ENCODE peak calls at places on chromosomes 7 and 10, in five cellular contexts. K, N, I, M and F are unnamed samples.

GRCh38 chr10:129921801-129922597 is 42.1 kb downstream of the EBF3 start:
- DNase-seq in I (no peak), N (peak; percentile 11), K (no peak), M (peak; percentile 52), F (no peak)

GRCh38 chr7:23863209-23863798 is 153.3 kb downstream of the STK31 start:
- DNase-seq in I (peak; percentile 45), N (no peak), M (no peak), K (no peak), F (peak; percentile 27)

GRCh38 chr10:8778713-8779112 is 724.2 kb downstream of the GATA3 start:
- DNase-seq in N (no peak), K (no peak), M (no peak), I (no peak), F (no peak)

GRCh38 chr7:125563964-125564529 is 634.4 kb upstream of the POT1 start:
- DNase-seq in N (no peak), K (no peak), I (no peak), M (no peak), F (no peak)

GRCh38 chr10:21173964-21174669 is 277.0 kb upstream of the NEBL start:
- DNase-seq in N (peak; percentile 78), K (no peak), M (peak; percentile 78), I (peak; percentile 63), F (peak; percentile 88)

GRCh38 chr7:149188637-149189259 is 6.6 kb upstream of the ZNF282 start:
- DNase-seq in I (no peak), N (no peak), K (no peak), M (no peak), F (no peak)

GRCh38 chr10:81479316-81479715 is 395.7 kb upstream of the NRG3 start:
- DNase-seq in N (no peak), I (no peak), M (no peak), K (no peak), F (peak; percentile 24)

GRCh38 chr7:41385996-41386395 is 316.9 kb downstream of the INHBA start:
- DNase-seq in I (no peak), M (no peak), K (no peak), N (no peak), F (peak; percentile 31)

GRCh38 chr7:24025094-24025493 is 258.9 kb upstream of the NPY start:
- DNase-seq in I (no peak), N (no peak), K (no peak), M (no peak), F (peak; percentile 2)

GRCh38 chr10:66209025-66209424 is 716.8 kb upstream of the LRRTM3 start:
- DNase-seq in K (no peak), N (no peak), I (no peak), M (no peak), F (no peak)

GRCh38 chr7:14738086-14738485 is 164.5 kb downstream of the DGKB start:
- DNase-seq in I (no peak), N (no peak), K (no peak), M (no peak), F (no peak)

GRCh38 chr7:107659666-107660065 is 962 bp upstream of the SLC26A4 start:
- DNase-seq in M (no peak), I (peak; percentile 52), N (no peak), K (no peak), F (no peak)

GRCh38 chr10:96697026-96697425 is 23.3 kb downstream of the PIK3AP1 start:
- DNase-seq in K (no peak), M (no peak), I (no peak), N (no peak), F (no peak)

GRCh38 chr10:33129987-33130386 is 172.0 kb upstream of the ITGB1 start:
- DNase-seq in N (no peak), I (no peak), M (no peak), K (no peak), F (no peak)

GRCh38 chr10:28169525-28169924 is 133.3 kb downstream of the MPP7 start:
- DNase-seq in I (no peak), K (no peak), M (no peak), N (no peak), F (no peak)

GRCh38 chr7:83947260-83947659 is 247.3 kb downstream of the SEMA3A start:
- DNase-seq in K (no peak), I (peak; percentile 19), M (no peak), N (no peak), F (peak; percentile 54)

GRCh38 chr7:23662124-23662982 is 17.6 kb upstream of the FAM221A start:
- DNase-seq in N (no peak), M (no peak), K (no peak), I (no peak), F (peak; percentile 30)

GRCh38 chr10:17206210-17206709 is 4.8 kb upstream of the TRDMT1 start:
- DNase-seq in I (no peak), K (no peak), N (no peak), M (no peak), F (no peak)

GRCh38 chr10:112955736-112956421 is 5.8 kb downstream of the TCF7L2 start:
- DNase-seq in N (no peak), I (no peak), K (no peak), M (no peak), F (no peak)

GRCh38 chr10:8998751-8999150 is 944.3 kb downstream of the GATA3 start:
- DNase-seq in M (no peak), N (no peak), I (no peak), K (no peak), F (no peak)

DNA sequence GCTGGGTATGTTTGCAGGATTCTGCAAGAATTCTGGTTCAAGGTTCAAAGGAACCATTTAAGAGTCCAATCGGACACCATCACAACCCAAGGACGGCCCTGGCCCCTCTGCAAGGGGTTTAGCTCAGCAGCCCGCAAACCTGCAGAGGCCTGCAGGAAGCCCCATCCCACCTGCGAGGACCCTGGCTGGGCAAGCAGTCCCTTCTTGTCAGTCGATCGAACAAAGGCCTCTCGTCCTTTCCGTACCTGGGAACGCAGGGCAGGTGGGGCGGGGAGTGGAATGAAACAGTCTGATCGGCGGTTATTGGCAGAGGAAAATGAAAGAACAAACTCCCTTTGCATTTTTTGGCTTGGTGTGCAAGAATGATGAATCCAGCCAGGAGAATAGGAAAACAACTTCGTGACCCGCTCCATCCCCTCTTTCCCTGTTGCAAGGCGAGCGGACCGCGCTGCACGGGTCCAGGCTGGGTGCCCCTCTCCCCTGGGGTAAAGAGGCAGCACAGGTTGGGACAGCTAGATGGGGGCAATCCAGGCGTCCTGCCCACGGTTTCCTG is 73.7 kb downstream of the INSIG1 start:
- DNase-seq in M (peak; percentile 51), N (no peak), K (no peak), I (no peak), F (peak; percentile 69)
- H3K27me3 ChIP-seq in M (no peaks in the 10 kb centered on the region), N (peaks cover 80% of the 10 kb centered on the region), K (peaks cover 9% of the 10 kb centered on the region), I (no peaks in the 10 kb centered on the region), F (peaks cover 80% of the 10 kb centered on the region)

GRCh38 chr7:151457534-151457933 is 17.6 kb upstream of the CRYGN start:
- DNase-seq in N (no peak), K (no peak), M (no peak), I (no peak), F (no peak)

GRCh38 chr7:151460474-151460855 is 20.5 kb upstream of the CRYGN start:
- DNase-seq in I (no peak), M (no peak), K (no peak), N (no peak), F (no peak)

GRCh38 chr7:151461096-151461941 is 21.4 kb upstream of the CRYGN start:
- DNase-seq in N (no peak), M (no peak), I (no peak), K (no peak), F (no peak)

GRCh38 chr7:151461942-151462230 is 21.9 kb upstream of the CRYGN start:
- DNase-seq in I (no peak), K (no peak), N (no peak), M (no peak), F (no peak)

GRCh38 chr7:151459726-151460473 is 20.0 kb upstream of the CRYGN start:
- DNase-seq in N (peak; percentile 59), M (peak; percentile 93), K (no peak), I (peak; percentile 57), F (peak; percentile 67)
- H3K4me3 ChIP-seq in N (no peak overlapping the region), M (no peak overlapping the region), K (no peak overlapping the region), I (peak overlapping the region; percentile 6), F (no peak overlapping the region)

DNA sequence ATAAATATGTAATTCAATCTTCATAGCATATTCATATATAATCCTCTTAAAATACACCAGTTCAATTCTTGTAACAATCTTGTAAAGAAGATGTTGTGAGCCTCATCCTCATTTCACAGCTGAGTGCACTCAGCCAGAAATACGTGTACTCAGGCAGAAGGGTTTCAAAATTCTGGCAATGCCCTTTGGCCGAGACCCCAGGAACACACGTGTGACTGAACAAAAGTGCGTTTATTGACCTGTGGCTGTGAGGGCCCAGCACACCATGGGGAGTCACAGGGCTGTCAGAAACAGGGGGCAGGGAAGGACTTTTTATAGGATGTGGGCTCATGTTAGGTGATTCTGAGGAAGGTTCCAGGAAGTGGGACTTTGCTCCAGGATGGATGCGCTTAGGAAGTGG is 21.5 kb downstream of the GIMAP8 start:
- DNase-seq in I (no peak), K (no peak), N (no peak), M (no peak), F (no peak)
- H3K27me3 ChIP-seq in I (peaks cover 33% of the 10 kb centered on the region), K (no peaks in the 10 kb centered on the region), N (no peaks in the 10 kb centered on the region), M (no peaks in the 10 kb centered on the region), F (no peaks in the 10 kb centered on the region)

GRCh38 chr10:50419091-50419490 is 167.8 kb upstream of the ASAH2 start:
- DNase-seq in N (no peak), I (no peak), M (no peak), K (no peak), F (no peak)
- H3K4me3 ChIP-seq in N (no peak overlapping the region), I (no peak overlapping the region), M (no peak overlapping the region), K (no peak overlapping the region), F (no peak overlapping the region)

DNA sequence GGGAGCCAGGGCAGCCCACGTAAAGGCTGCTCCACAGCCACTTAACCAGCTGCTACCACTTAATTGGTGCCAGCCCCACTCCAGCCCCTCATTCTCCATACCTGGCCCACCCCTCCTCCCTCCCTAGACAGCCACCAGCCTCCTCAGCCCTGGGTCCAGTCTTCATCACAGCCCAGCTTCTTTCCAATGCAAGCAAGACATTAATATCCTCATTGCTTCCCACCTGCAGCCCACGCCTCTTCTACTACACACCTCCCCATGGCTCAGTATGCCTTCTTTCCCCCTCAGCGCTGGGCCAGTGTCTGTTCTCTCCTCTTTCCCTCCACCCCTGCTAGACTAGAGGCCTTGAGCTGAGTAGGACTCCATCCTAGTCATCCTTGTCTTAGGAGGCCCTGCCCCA is 33.5 kb upstream of the UNC5B start:
- DNase-seq in I (no peak), M (no peak), K (no peak), N (no peak), F (no peak)
- H3K27me3 ChIP-seq in I (no peaks in the 10 kb centered on the region), M (no peaks in the 10 kb centered on the region), K (no peaks in the 10 kb centered on the region), N (no peaks in the 10 kb centered on the region), F (no peaks in the 10 kb centered on the region)

GRCh38 chr10:72295330-72295910 is 21.7 kb downstream of the DDIT4 start:
- DNase-seq in I (no peak), M (no peak), N (no peak), K (no peak), F (peak; percentile 47)

GRCh38 chr10:72297281-72297967 is 23.7 kb downstream of the DDIT4 start:
- DNase-seq in M (peak; percentile 95), K (peak; percentile 91), I (no peak), N (peak; percentile 93), F (no peak)

GRCh38 chr10:72297968-72298773 is 24.4 kb downstream of the DDIT4 start:
- DNase-seq in N (peak; percentile 99), I (peak; percentile 94), K (peak; percentile 68), M (peak; percentile 99), F (peak; percentile 99)

GRCh38 chr10:72291019-72291532 is 17.4 kb downstream of the DDIT4 start:
- DNase-seq in I (no peak), M (no peak), K (no peak), N (no peak), F (peak; percentile 28)

GRCh38 chr10:72292223-72292691 is 18.5 kb downstream of the DDIT4 start:
- DNase-seq in N (no peak), M (no peak), K (no peak), I (peak; percentile 91), F (peak; percentile 12)
- H3K4me3 ChIP-seq in N (no peak overlapping the region), M (no peak overlapping the region), K (no peak overlapping the region), I (no peak overlapping the region), F (no peak overlapping the region)